ENCODE peak calls at places on chromosomes 16 and 17, in five cellular contexts. X, B, C, S and R are unnamed samples.

GRCh38 chr16:4496305-4496704 is 20.1 kb downstream of the HMOX2 start:
- DNase-seq in X (peak; percentile 52), B (no peak), C (no peak), S (peak; percentile 88), R (no peak)

GRCh38 chr16:73082608-73083007 is 34.7 kb upstream of the ZFHX3 start:
- DNase-seq in X (peak; percentile 83), B (no peak), C (no peak), S (peak; percentile 95), R (no peak)

GRCh38 chr17:78343099-78343432 is 16.8 kb downstream of the SOCS3 start:
- DNase-seq in X (peak; percentile 88), B (no peak), C (no peak), S (peak; percentile 43), R (peak; percentile 94)

GRCh38 chr16:71185366-71185765 is 45.2 kb downstream of the HYDIN start:
- DNase-seq in X (peak; percentile 2), B (no peak), C (no peak), S (no peak), R (no peak)

GRCh38 chr16:69033550-69033949 is 71.9 kb upstream of the HAS3 start:
- DNase-seq in X (no peak), B (no peak), C (no peak), S (no peak), R (no peak)

GRCh38 chr16:12763517-12763916 is 40.2 kb downstream of the CPPED1 start:
- DNase-seq in X (peak; percentile 80), B (no peak), C (no peak), S (no peak), R (no peak)

GRCh38 chr17:44187131-44187899 is 543 bp downstream of the TMUB2 start:
- DNase-seq in X (no peak), B (no peak), C (peak; percentile 59), S (peak; percentile 59), R (peak; percentile 88)

GRCh38 chr16:49811630-49812334 is 44.1 kb downstream of the ZNF423 start:
- DNase-seq in X (no peak), B (no peak), C (no peak), S (no peak), R (no peak)

GRCh38 chr16:21104124-21104860 is 46.4 kb downstream of the DNAH3 start:
- DNase-seq in X (peak; percentile 76), B (no peak), C (no peak), S (no peak), R (no peak)

GRCh38 chr17:6548034-6548433 is 8.3 kb downstream of the PITPNM3 start:
- DNase-seq in X (no peak), B (no peak), C (no peak), S (no peak), R (no peak)

GRCh38 chr17:42937712-42938596 is 26.3 kb downstream of the AARSD1 start:
- DNase-seq in X (peak; percentile 56), B (no peak), C (no peak), S (peak; percentile 39), R (no peak)
- TF ChIP-seq CTCF in X (peak; percentile 84), B (peak; percentile 63), C (no peak), S (peak; percentile 53), R (no peak)

GRCh38 chr17:57109393-57110151 is 24.5 kb downstream of the AKAP1 start:
- DNase-seq in X (no peak), B (no peak), C (no peak), S (peak; percentile 40), R (no peak)
- TF ChIP-seq CTCF in X (peak; percentile 34), B (no peak), C (no peak), S (peak; percentile 20), R (no peak)

GRCh38 chr16:19771796-19772195 is 53.7 kb downstream of the IQCK start:
- DNase-seq in X (no peak), B (no peak), C (no peak), S (no peak), R (no peak)

GRCh38 chr16:19769239-19769638 is 51.2 kb downstream of the IQCK start:
- DNase-seq in X (no peak), B (no peak), C (no peak), S (no peak), R (no peak)

GRCh38 chr16:19767497-19767896 is 49.4 kb downstream of the IQCK start:
- DNase-seq in X (no peak), B (no peak), C (no peak), S (no peak), R (no peak)

GRCh38 chr16:19774024-19774423 is 56.0 kb downstream of the IQCK start:
- DNase-seq in X (no peak), B (no peak), C (no peak), S (no peak), R (no peak)

GRCh38 chr16:19771040-19771439 is 53.0 kb downstream of the IQCK start:
- DNase-seq in X (no peak), B (no peak), C (no peak), S (no peak), R (no peak)
- TF ChIP-seq CTCF in X (no peak), B (no peak), C (no peak), S (no peak), R (no peak)

GRCh38 chr16:52491216-52491615 is 55.7 kb downstream of the TOX3 start:
- DNase-seq in X (no peak), B (no peak), C (no peak), S (peak; percentile 22), R (no peak)
- TF ChIP-seq CTCF in X (no peak), B (no peak), C (no peak), S (no peak), R (no peak)

GRCh38 chr16:75644240-75645012 is 3.0 kb downstream of the KARS1 start:
- DNase-seq in X (no peak), B (no peak), C (no peak), S (peak; percentile 39), R (no peak)
- TF ChIP-seq CTCF in X (no peak), B (no peak), C (no peak), S (peak; percentile 17), R (no peak)

GRCh38 chr17:1715803-1716075 is 5.6 kb upstream of the TLCD2 start:
- DNase-seq in X (no peak), B (no peak), C (no peak), S (no peak), R (no peak)

GRCh38 chr17:1716912-1717695 is 6.9 kb upstream of the TLCD2 start:
- DNase-seq in X (peak; percentile 98), B (peak; percentile 99), C (peak; percentile 83), S (peak; percentile 97), R (peak; percentile 97)

GRCh38 chr17:1714488-1714979 is 4.4 kb upstream of the TLCD2 start:
- DNase-seq in X (peak; percentile 97), B (no peak), C (peak; percentile 98), S (peak; percentile 80), R (peak; percentile 100)

GRCh38 chr17:1714980-1715802 is 5.0 kb upstream of the TLCD2 start:
- DNase-seq in X (peak; percentile 89), B (no peak), C (peak; percentile 72), S (peak; percentile 76), R (peak; percentile 87)

GRCh38 chr17:1716076-1716911 is 6.1 kb upstream of the TLCD2 start:
- DNase-seq in X (peak; percentile 100), B (peak; percentile 100), C (peak; percentile 92), S (peak; percentile 100), R (peak; percentile 100)
- TF ChIP-seq CTCF in X (peak; percentile 27), B (no peak), C (no peak), S (peak; percentile 23), R (no peak)